ENCODE peak calls at places on chromosomes 7 and 10, in nine cellular contexts. One of them, this sample, is unnamed.

GRCh38 chr10:72259491-72260214 is 14.1 kb upstream of the DDIT4 start:
- DNase-seq in SK-N-MC: peak
- DNase-seq in SJSA1: no peak
- DNase-seq in GM23248: peak
- DNase-seq in upper lobe of right lung: no peak
- DNase-seq in CD8-positive, alpha-beta T cell: no peak
- DNase-seq in AG04450: no peak
- DNase-seq in colonic mucosa: no peak
- DNase-seq in foreskin keratinocyte: no peak
- DNase-seq in this sample: no peak

GRCh38 chr10:73758704-73759511 is 14.7 kb downstream of the SEC24C start:
- DNase-seq in upper lobe of right lung: no peak
- DNase-seq in AG04450: no peak
- DNase-seq in SK-N-MC: no peak
- DNase-seq in CD8-positive, alpha-beta T cell: no peak
- DNase-seq in SJSA1: no peak
- DNase-seq in colonic mucosa: no peak
- DNase-seq in GM23248: no peak
- DNase-seq in foreskin keratinocyte: no peak
- DNase-seq in this sample: no peak

GRCh38 chr10:102620615-102621417 is 23.5 kb upstream of the TRIM8 start:
- DNase-seq in SJSA1: no peak
- DNase-seq in SK-N-MC: no peak
- DNase-seq in upper lobe of right lung: no peak
- DNase-seq in colonic mucosa: no peak
- DNase-seq in GM23248: no peak
- DNase-seq in CD8-positive, alpha-beta T cell: no peak
- DNase-seq in AG04450: no peak
- DNase-seq in foreskin keratinocyte: no peak
- DNase-seq in this sample: no peak

GRCh38 chr7:131625817-131626372 is 69.5 kb upstream of the PODXL start:
- DNase-seq in CD8-positive, alpha-beta T cell: no peak
- DNase-seq in colonic mucosa: no peak
- DNase-seq in upper lobe of right lung: no peak
- DNase-seq in SJSA1: peak
- DNase-seq in AG04450: peak
- DNase-seq in GM23248: peak
- DNase-seq in SK-N-MC: no peak
- DNase-seq in foreskin keratinocyte: peak
- DNase-seq in this sample: no peak

GRCh38 chr7:87596696-87597095 is 4.0 kb downstream of the ABCB1 start:
- DNase-seq in SJSA1: no peak
- DNase-seq in foreskin keratinocyte: no peak
- DNase-seq in upper lobe of right lung: no peak
- DNase-seq in SK-N-MC: no peak
- DNase-seq in CD8-positive, alpha-beta T cell: no peak
- DNase-seq in GM23248: no peak
- DNase-seq in AG04450: peak
- DNase-seq in colonic mucosa: no peak
- DNase-seq in this sample: no peak

GRCh38 chr7:44100458-44101303 is 3.5 kb upstream of the AEBP1 start:
- DNase-seq in colonic mucosa: no peak
- DNase-seq in foreskin keratinocyte: no peak
- DNase-seq in upper lobe of right lung: no peak
- DNase-seq in CD8-positive, alpha-beta T cell: no peak
- DNase-seq in SK-N-MC: no peak
- DNase-seq in GM23248: peak
- DNase-seq in SJSA1: no peak
- DNase-seq in AG04450: no peak
- DNase-seq in this sample: no peak

GRCh38 chr10:31929260-31929985 is 792 bp upstream of the ARHGAP12 start:
- DNase-seq in SK-N-MC: no peak
- DNase-seq in AG04450: no peak
- DNase-seq in foreskin keratinocyte: peak
- DNase-seq in upper lobe of right lung: peak
- DNase-seq in GM23248: peak
- DNase-seq in SJSA1: peak
- DNase-seq in colonic mucosa: peak
- DNase-seq in CD8-positive, alpha-beta T cell: peak
- DNase-seq in this sample: no peak

GRCh38 chr7:127819975-127820778 is 168.2 kb downstream of the SND1 start:
- DNase-seq in SJSA1: no peak
- DNase-seq in foreskin keratinocyte: peak
- DNase-seq in SK-N-MC: no peak
- DNase-seq in upper lobe of right lung: no peak
- DNase-seq in CD8-positive, alpha-beta T cell: no peak
- DNase-seq in AG04450: no peak
- DNase-seq in colonic mucosa: no peak
- DNase-seq in GM23248: peak
- DNase-seq in this sample: no peak

GRCh38 chr10:97063983-97064837 is 121.5 kb downstream of the SLIT1 start:
- DNase-seq in AG04450: no peak
- DNase-seq in foreskin keratinocyte: no peak
- DNase-seq in upper lobe of right lung: no peak
- DNase-seq in SJSA1: no peak
- DNase-seq in GM23248: no peak
- DNase-seq in CD8-positive, alpha-beta T cell: no peak
- DNase-seq in SK-N-MC: no peak
- DNase-seq in colonic mucosa: no peak
- DNase-seq in this sample: no peak

GRCh38 chr7:45982132-45982531 is 61.1 kb upstream of the IGFBP3 start:
- DNase-seq in CD8-positive, alpha-beta T cell: no peak
- DNase-seq in foreskin keratinocyte: no peak
- DNase-seq in colonic mucosa: no peak
- DNase-seq in SJSA1: no peak
- DNase-seq in AG04450: no peak
- DNase-seq in SK-N-MC: no peak
- DNase-seq in upper lobe of right lung: no peak
- DNase-seq in GM23248: no peak
- DNase-seq in this sample: no peak

GRCh38 chr10:101120884-101121660 is 10.0 kb upstream of the TLX1 start:
- DNase-seq in GM23248: peak
- DNase-seq in SK-N-MC: no peak
- DNase-seq in upper lobe of right lung: no peak
- DNase-seq in AG04450: no peak
- DNase-seq in CD8-positive, alpha-beta T cell: peak
- DNase-seq in SJSA1: no peak
- DNase-seq in foreskin keratinocyte: no peak
- DNase-seq in colonic mucosa: peak
- DNase-seq in this sample: no peak

GRCh38 chr7:73769481-73770001 is 529 bp downstream of the CLDN3 start:
- DNase-seq in AG04450: no peak
- DNase-seq in colonic mucosa: no peak
- DNase-seq in SK-N-MC: no peak
- DNase-seq in SJSA1: no peak
- DNase-seq in CD8-positive, alpha-beta T cell: no peak
- DNase-seq in foreskin keratinocyte: no peak
- DNase-seq in upper lobe of right lung: peak
- DNase-seq in GM23248: no peak
- DNase-seq in this sample: no peak
- H3K27ac ChIP-seq in AG04450: no peak
- H3K27ac ChIP-seq in colonic mucosa: peak
- H3K27ac ChIP-seq in SK-N-MC: no peak
- H3K27ac ChIP-seq in SJSA1: no peak
- H3K27ac ChIP-seq in CD8-positive, alpha-beta T cell: no peak
- H3K27ac ChIP-seq in foreskin keratinocyte: no peak
- H3K27ac ChIP-seq in upper lobe of right lung: peak
- H3K27ac ChIP-seq in GM23248: no peak
- H3K27ac ChIP-seq in this sample: no peak

DNA sequence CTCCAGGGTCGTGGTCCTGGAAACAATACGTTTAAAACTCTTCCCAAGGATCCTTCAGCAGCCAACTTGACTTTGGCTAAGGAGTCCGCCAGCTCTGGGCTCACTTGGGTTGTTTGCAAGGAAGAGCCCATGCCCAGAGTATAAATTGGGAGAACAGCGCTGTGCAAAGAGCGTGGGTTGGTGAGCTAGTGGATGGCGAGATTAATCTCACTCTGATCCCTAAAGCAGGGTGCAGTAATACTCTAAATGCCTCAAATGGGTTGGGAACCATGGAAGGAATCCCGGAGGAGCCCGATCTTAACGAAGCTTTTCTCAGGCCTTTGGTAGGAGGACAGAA is 495 bp upstream of the SDHAF3 start:
- DNase-seq in GM23248: no peak
- DNase-seq in upper lobe of right lung: no peak
- DNase-seq in SK-N-MC: no peak
- DNase-seq in AG04450: no peak
- DNase-seq in SJSA1: no peak
- DNase-seq in colonic mucosa: no peak
- DNase-seq in CD8-positive, alpha-beta T cell: no peak
- DNase-seq in foreskin keratinocyte: no peak
- DNase-seq in this sample: no peak
- H3K27ac ChIP-seq in GM23248: peak
- H3K27ac ChIP-seq in upper lobe of right lung: peak
- H3K27ac ChIP-seq in SK-N-MC: peak
- H3K27ac ChIP-seq in AG04450: peak
- H3K27ac ChIP-seq in SJSA1: peak
- H3K27ac ChIP-seq in colonic mucosa: peak
- H3K27ac ChIP-seq in CD8-positive, alpha-beta T cell: peak
- H3K27ac ChIP-seq in foreskin keratinocyte: no peak
- H3K27ac ChIP-seq in this sample: peak

GRCh38 chr7:135260470-135260869 is 26.8 kb downstream of the STRA8 start:
- DNase-seq in GM23248: no peak
- DNase-seq in colonic mucosa: no peak
- DNase-seq in CD8-positive, alpha-beta T cell: no peak
- DNase-seq in foreskin keratinocyte: no peak
- DNase-seq in AG04450: no peak
- DNase-seq in SK-N-MC: no peak
- DNase-seq in upper lobe of right lung: no peak
- DNase-seq in SJSA1: no peak
- DNase-seq in this sample: no peak
- H3K27ac ChIP-seq in GM23248: no peak
- H3K27ac ChIP-seq in colonic mucosa: no peak
- H3K27ac ChIP-seq in CD8-positive, alpha-beta T cell: no peak
- H3K27ac ChIP-seq in foreskin keratinocyte: no peak
- H3K27ac ChIP-seq in AG04450: no peak
- H3K27ac ChIP-seq in SK-N-MC: no peak
- H3K27ac ChIP-seq in upper lobe of right lung: no peak
- H3K27ac ChIP-seq in SJSA1: no peak
- H3K27ac ChIP-seq in this sample: no peak

GRCh38 chr7:151062111-151062398 is 2.7 kb downstream of the SLC4A2 start:
- DNase-seq in colonic mucosa: no peak
- DNase-seq in SK-N-MC: no peak
- DNase-seq in CD8-positive, alpha-beta T cell: no peak
- DNase-seq in SJSA1: no peak
- DNase-seq in GM23248: no peak
- DNase-seq in upper lobe of right lung: no peak
- DNase-seq in foreskin keratinocyte: no peak
- DNase-seq in AG04450: no peak
- DNase-seq in this sample: no peak

GRCh38 chr7:151059362-151060112 is at the start of gene SLC4A2:
- DNase-seq in CD8-positive, alpha-beta T cell: peak
- DNase-seq in SJSA1: peak
- DNase-seq in AG04450: no peak
- DNase-seq in foreskin keratinocyte: peak
- DNase-seq in GM23248: peak
- DNase-seq in colonic mucosa: peak
- DNase-seq in SK-N-MC: no peak
- DNase-seq in upper lobe of right lung: peak
- DNase-seq in this sample: no peak

GRCh38 chr7:151060113-151060415 is 675 bp downstream of the SLC4A2 start:
- DNase-seq in upper lobe of right lung: no peak
- DNase-seq in AG04450: no peak
- DNase-seq in colonic mucosa: no peak
- DNase-seq in SJSA1: no peak
- DNase-seq in SK-N-MC: no peak
- DNase-seq in foreskin keratinocyte: no peak
- DNase-seq in GM23248: no peak
- DNase-seq in CD8-positive, alpha-beta T cell: no peak
- DNase-seq in this sample: no peak

GRCh38 chr7:151061241-151062110 is 2.1 kb downstream of the SLC4A2 start:
- DNase-seq in SK-N-MC: no peak
- DNase-seq in GM23248: no peak
- DNase-seq in upper lobe of right lung: peak
- DNase-seq in SJSA1: no peak
- DNase-seq in AG04450: no peak
- DNase-seq in CD8-positive, alpha-beta T cell: no peak
- DNase-seq in foreskin keratinocyte: no peak
- DNase-seq in colonic mucosa: peak
- DNase-seq in this sample: no peak

GRCh38 chr7:151060416-151061234 is 1.2 kb downstream of the SLC4A2 start:
- DNase-seq in SJSA1: no peak
- DNase-seq in GM23248: peak
- DNase-seq in CD8-positive, alpha-beta T cell: no peak
- DNase-seq in foreskin keratinocyte: peak
- DNase-seq in colonic mucosa: peak
- DNase-seq in upper lobe of right lung: peak
- DNase-seq in AG04450: no peak
- DNase-seq in SK-N-MC: no peak
- DNase-seq in this sample: no peak
- H3K27ac ChIP-seq in SJSA1: no peak
- H3K27ac ChIP-seq in GM23248: peak
- H3K27ac ChIP-seq in CD8-positive, alpha-beta T cell: no peak
- H3K27ac ChIP-seq in foreskin keratinocyte: peak
- H3K27ac ChIP-seq in colonic mucosa: peak
- H3K27ac ChIP-seq in upper lobe of right lung: peak
- H3K27ac ChIP-seq in AG04450: peak
- H3K27ac ChIP-seq in SK-N-MC: no peak
- H3K27ac ChIP-seq in this sample: peak

GRCh38 chr7:81710751-81711150 is 59.1 kb downstream of the HGF start:
- DNase-seq in AG04450: no peak
- DNase-seq in foreskin keratinocyte: no peak
- DNase-seq in SJSA1: no peak
- DNase-seq in GM23248: no peak
- DNase-seq in CD8-positive, alpha-beta T cell: no peak
- DNase-seq in upper lobe of right lung: no peak
- DNase-seq in SK-N-MC: no peak
- DNase-seq in colonic mucosa: no peak
- DNase-seq in this sample: no peak
- H3K27ac ChIP-seq in AG04450: no peak
- H3K27ac ChIP-seq in foreskin keratinocyte: no peak
- H3K27ac ChIP-seq in SJSA1: no peak
- H3K27ac ChIP-seq in GM23248: no peak
- H3K27ac ChIP-seq in CD8-positive, alpha-beta T cell: no peak
- H3K27ac ChIP-seq in upper lobe of right lung: no peak
- H3K27ac ChIP-seq in SK-N-MC: no peak
- H3K27ac ChIP-seq in colonic mucosa: no peak
- H3K27ac ChIP-seq in this sample: no peak

GRCh38 chr10:62794306-62794705 is 10.2 kb upstream of the ADO start:
- DNase-seq in SK-N-MC: no peak
- DNase-seq in SJSA1: no peak
- DNase-seq in colonic mucosa: no peak
- DNase-seq in AG04450: no peak
- DNase-seq in upper lobe of right lung: no peak
- DNase-seq in foreskin keratinocyte: no peak
- DNase-seq in CD8-positive, alpha-beta T cell: no peak
- DNase-seq in GM23248: peak
- DNase-seq in this sample: no peak
- H3K27ac ChIP-seq in SK-N-MC: no peak
- H3K27ac ChIP-seq in SJSA1: no peak
- H3K27ac ChIP-seq in colonic mucosa: no peak
- H3K27ac ChIP-seq in AG04450: no peak
- H3K27ac ChIP-seq in upper lobe of right lung: no peak
- H3K27ac ChIP-seq in foreskin keratinocyte: no peak
- H3K27ac ChIP-seq in CD8-positive, alpha-beta T cell: no peak
- H3K27ac ChIP-seq in GM23248: no peak
- H3K27ac ChIP-seq in this sample: no peak

DNA sequence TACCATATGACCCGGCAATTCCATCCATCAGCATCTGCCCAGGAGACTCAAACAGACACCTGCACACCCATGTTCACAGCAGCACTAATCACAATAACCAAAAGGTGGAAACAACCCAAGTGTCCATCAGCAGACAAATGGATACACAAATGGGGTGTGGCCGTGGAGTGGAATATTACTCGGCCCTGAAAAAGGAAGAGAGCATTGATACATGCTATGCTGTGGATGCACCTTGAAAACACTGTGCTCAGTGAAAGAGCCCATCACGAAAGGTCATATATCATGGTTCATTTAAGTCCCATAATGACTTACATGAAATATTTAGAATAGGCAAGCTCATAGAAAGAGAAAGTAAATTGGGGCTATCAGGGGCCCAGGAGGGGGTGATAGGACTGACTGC is 57.5 kb upstream of the DNAAF5 start:
- DNase-seq in SJSA1: no peak
- DNase-seq in GM23248: no peak
- DNase-seq in AG04450: no peak
- DNase-seq in upper lobe of right lung: no peak
- DNase-seq in SK-N-MC: no peak
- DNase-seq in foreskin keratinocyte: no peak
- DNase-seq in colonic mucosa: no peak
- DNase-seq in CD8-positive, alpha-beta T cell: no peak
- DNase-seq in this sample: no peak
- H3K27ac ChIP-seq in SJSA1: no peak
- H3K27ac ChIP-seq in GM23248: no peak
- H3K27ac ChIP-seq in AG04450: peak
- H3K27ac ChIP-seq in upper lobe of right lung: peak
- H3K27ac ChIP-seq in SK-N-MC: no peak
- H3K27ac ChIP-seq in foreskin keratinocyte: no peak
- H3K27ac ChIP-seq in colonic mucosa: no peak
- H3K27ac ChIP-seq in CD8-positive, alpha-beta T cell: no peak
- H3K27ac ChIP-seq in this sample: no peak